ENCODE peak calls at places on chromosomes 6 and 20, in five cellular contexts. One of them, this sample, is unnamed. For H3K4me1, the result is how much of the 10 kb centered on the place peaks cover.

GRCh38 chr6:37696220-37696840 is 1.4 kb downstream of the MDGA1 start:
- DNase-seq in stomach: peak
- DNase-seq in upper lobe of left lung: no peak
- DNase-seq in H1: no peak
- DNase-seq in suprapubic skin: no peak
- DNase-seq in this sample: no peak

GRCh38 chr6:12343440-12344162 is 53.4 kb downstream of the EDN1 start:
- DNase-seq in stomach: peak
- DNase-seq in upper lobe of left lung: no peak
- DNase-seq in H1: no peak
- DNase-seq in suprapubic skin: no peak
- DNase-seq in this sample: no peak

GRCh38 chr6:162443101-162443500 is 284.5 kb downstream of the PRKN start:
- DNase-seq in stomach: peak
- DNase-seq in upper lobe of left lung: no peak
- DNase-seq in H1: no peak
- DNase-seq in suprapubic skin: no peak
- DNase-seq in this sample: peak

GRCh38 chr6:33392168-33392947 is 735 bp downstream of the KIFC1 start:
- DNase-seq in stomach: no peak
- DNase-seq in upper lobe of left lung: no peak
- DNase-seq in H1: no peak
- DNase-seq in suprapubic skin: no peak
- DNase-seq in this sample: no peak

GRCh38 chr6:1311400-1312192 is at the start of gene FOXQ1:
- DNase-seq in stomach: peak
- DNase-seq in upper lobe of left lung: peak
- DNase-seq in H1: no peak
- DNase-seq in suprapubic skin: peak
- DNase-seq in this sample: peak

GRCh38 chr6:146871613-146872465 is 273.1 kb downstream of the ADGB start:
- DNase-seq in stomach: no peak
- DNase-seq in upper lobe of left lung: no peak
- DNase-seq in H1: no peak
- DNase-seq in suprapubic skin: no peak
- DNase-seq in this sample: no peak

GRCh38 chr6:126107475-126108121 is 121.3 kb downstream of the TRMT11 start:
- DNase-seq in stomach: no peak
- DNase-seq in upper lobe of left lung: no peak
- DNase-seq in H1: peak
- DNase-seq in suprapubic skin: no peak
- DNase-seq in this sample: no peak

GRCh38 chr20:35120012-35120701 is 27.0 kb downstream of the EDEM2 start:
- DNase-seq in stomach: no peak
- DNase-seq in upper lobe of left lung: peak
- DNase-seq in H1: no peak
- DNase-seq in suprapubic skin: no peak
- DNase-seq in this sample: no peak

GRCh38 chr6:111591370-111591900 is 14.2 kb downstream of the TRAF3IP2 start:
- DNase-seq in stomach: peak
- DNase-seq in upper lobe of left lung: peak
- DNase-seq in H1: no peak
- DNase-seq in suprapubic skin: peak
- DNase-seq in this sample: peak

GRCh38 chr6:139764498-139764986 is 390.1 kb upstream of the CITED2 start:
- DNase-seq in stomach: no peak
- DNase-seq in upper lobe of left lung: no peak
- DNase-seq in H1: no peak
- DNase-seq in suprapubic skin: no peak
- DNase-seq in this sample: no peak

GRCh38 chr20:18252597-18253451 is 35.5 kb upstream of the ZNF133 start:
- DNase-seq in stomach: no peak
- DNase-seq in upper lobe of left lung: peak
- DNase-seq in H1: no peak
- DNase-seq in suprapubic skin: no peak
- DNase-seq in this sample: no peak

GRCh38 chr6:169252805-169253189 is 849 bp downstream of the THBS2 start:
- DNase-seq in stomach: no peak
- DNase-seq in upper lobe of left lung: peak
- DNase-seq in H1: no peak
- DNase-seq in suprapubic skin: peak
- DNase-seq in this sample: no peak

GRCh38 chr6:136067731-136068341 is 182.3 kb downstream of the MTFR2 start:
- DNase-seq in stomach: no peak
- DNase-seq in upper lobe of left lung: peak
- DNase-seq in H1: peak
- DNase-seq in suprapubic skin: no peak
- DNase-seq in this sample: no peak

GRCh38 chr6:167793421-167793820 is 33.3 kb upstream of the AFDN start:
- DNase-seq in stomach: no peak
- DNase-seq in upper lobe of left lung: no peak
- DNase-seq in H1: no peak
- DNase-seq in suprapubic skin: no peak
- DNase-seq in this sample: no peak

GRCh38 chr6:166625356-166625755 is 1.7 kb downstream of the RPS6KA2 start:
- DNase-seq in stomach: no peak
- DNase-seq in upper lobe of left lung: peak
- DNase-seq in H1: no peak
- DNase-seq in suprapubic skin: no peak
- DNase-seq in this sample: no peak

GRCh38 chr6:140264451-140264850 is 890.0 kb upstream of the CITED2 start:
- DNase-seq in stomach: no peak
- DNase-seq in upper lobe of left lung: no peak
- DNase-seq in H1: no peak
- DNase-seq in suprapubic skin: no peak
- DNase-seq in this sample: no peak

GRCh38 chr20:3080939-3081388 is 3.6 kb downstream of the AVP start:
- DNase-seq in stomach: no peak
- DNase-seq in upper lobe of left lung: peak
- DNase-seq in H1: no peak
- DNase-seq in suprapubic skin: no peak
- DNase-seq in this sample: no peak

GRCh38 chr6:116451916-116452315 is 9.3 kb upstream of the CALHM6 start:
- DNase-seq in stomach: no peak
- DNase-seq in upper lobe of left lung: no peak
- DNase-seq in H1: no peak
- DNase-seq in suprapubic skin: no peak
- DNase-seq in this sample: no peak

GRCh38 chr6:155389130-155389529 is 66.5 kb downstream of the NOX3 start:
- DNase-seq in stomach: no peak
- DNase-seq in upper lobe of left lung: no peak
- DNase-seq in H1: no peak
- DNase-seq in suprapubic skin: no peak
- DNase-seq in this sample: no peak

GRCh38 chr6:76634695-76635094 is 562.2 kb upstream of the IMPG1 start:
- DNase-seq in stomach: no peak
- DNase-seq in upper lobe of left lung: no peak
- DNase-seq in H1: no peak
- DNase-seq in suprapubic skin: no peak
- DNase-seq in this sample: no peak

GRCh38 chr6:144811140-144811539 is 526.0 kb downstream of the UTRN start:
- DNase-seq in stomach: no peak
- DNase-seq in upper lobe of left lung: no peak
- DNase-seq in H1: no peak
- DNase-seq in suprapubic skin: no peak
- DNase-seq in this sample: no peak

GRCh38 chr6:163098827-163099469 is 315.6 kb upstream of the QKI start:
- DNase-seq in stomach: no peak
- DNase-seq in upper lobe of left lung: no peak
- DNase-seq in H1: no peak
- DNase-seq in suprapubic skin: no peak
- DNase-seq in this sample: no peak

GRCh38 chr20:58219342-58219700 is 9.1 kb downstream of the ANKRD60 start:
- DNase-seq in stomach: no peak
- DNase-seq in upper lobe of left lung: no peak
- DNase-seq in H1: no peak
- DNase-seq in suprapubic skin: no peak
- DNase-seq in this sample: no peak

GRCh38 chr20:16575390-16576140 is 2.3 kb upstream of the KIF16B start:
- DNase-seq in stomach: no peak
- DNase-seq in upper lobe of left lung: no peak
- DNase-seq in H1: no peak
- DNase-seq in suprapubic skin: no peak
- DNase-seq in this sample: no peak

DNA sequence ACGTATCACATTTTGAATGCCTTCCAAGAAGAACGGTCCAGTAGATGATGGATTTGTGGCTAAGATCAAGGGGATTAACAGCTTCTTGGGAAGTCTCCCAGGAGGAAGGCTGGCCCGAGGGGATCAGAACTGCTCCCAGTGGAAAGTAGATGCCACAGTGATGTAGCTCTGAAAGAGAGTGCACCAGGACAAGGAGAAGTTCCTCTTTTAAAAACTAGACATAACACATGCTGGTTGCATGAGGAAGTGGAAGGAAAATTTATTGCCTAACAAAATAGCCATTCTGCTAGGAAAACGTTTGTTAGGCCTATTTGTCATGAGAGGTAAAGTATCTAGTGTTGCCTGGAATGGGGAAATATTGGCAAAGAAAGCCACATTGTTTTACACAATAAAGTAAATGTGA is 87.8 kb downstream of the CDH26 start:
- DNase-seq in stomach: no peak
- DNase-seq in upper lobe of left lung: no peak
- DNase-seq in H1: no peak
- DNase-seq in suprapubic skin: no peak
- DNase-seq in this sample: no peak
- TF ChIP-seq POLR2AphosphoS5 in stomach: no peak
- TF ChIP-seq POLR2AphosphoS5 in upper lobe of left lung: no peak
- TF ChIP-seq POLR2AphosphoS5 in H1: no peak
- TF ChIP-seq POLR2AphosphoS5 in suprapubic skin: no peak
- TF ChIP-seq POLR2AphosphoS5 in this sample: no peak

GRCh38 chr6:44001318-44001868 is 125.9 kb downstream of the MRPL14 start:
- DNase-seq in stomach: no peak
- DNase-seq in upper lobe of left lung: peak
- DNase-seq in H1: peak
- DNase-seq in suprapubic skin: no peak
- DNase-seq in this sample: no peak

GRCh38 chr6:44002591-44003344 is 124.5 kb downstream of the MRPL14 start:
- DNase-seq in stomach: peak
- DNase-seq in upper lobe of left lung: peak
- DNase-seq in H1: peak
- DNase-seq in suprapubic skin: no peak
- DNase-seq in this sample: peak

GRCh38 chr6:43999628-44000027 is 127.6 kb downstream of the MRPL14 start:
- DNase-seq in stomach: no peak
- DNase-seq in upper lobe of left lung: no peak
- DNase-seq in H1: no peak
- DNase-seq in suprapubic skin: no peak
- DNase-seq in this sample: no peak

GRCh38 chr6:44002071-44002590 is 125.1 kb downstream of the MRPL14 start:
- DNase-seq in stomach: no peak
- DNase-seq in upper lobe of left lung: peak
- DNase-seq in H1: peak
- DNase-seq in suprapubic skin: no peak
- DNase-seq in this sample: no peak

DNA sequence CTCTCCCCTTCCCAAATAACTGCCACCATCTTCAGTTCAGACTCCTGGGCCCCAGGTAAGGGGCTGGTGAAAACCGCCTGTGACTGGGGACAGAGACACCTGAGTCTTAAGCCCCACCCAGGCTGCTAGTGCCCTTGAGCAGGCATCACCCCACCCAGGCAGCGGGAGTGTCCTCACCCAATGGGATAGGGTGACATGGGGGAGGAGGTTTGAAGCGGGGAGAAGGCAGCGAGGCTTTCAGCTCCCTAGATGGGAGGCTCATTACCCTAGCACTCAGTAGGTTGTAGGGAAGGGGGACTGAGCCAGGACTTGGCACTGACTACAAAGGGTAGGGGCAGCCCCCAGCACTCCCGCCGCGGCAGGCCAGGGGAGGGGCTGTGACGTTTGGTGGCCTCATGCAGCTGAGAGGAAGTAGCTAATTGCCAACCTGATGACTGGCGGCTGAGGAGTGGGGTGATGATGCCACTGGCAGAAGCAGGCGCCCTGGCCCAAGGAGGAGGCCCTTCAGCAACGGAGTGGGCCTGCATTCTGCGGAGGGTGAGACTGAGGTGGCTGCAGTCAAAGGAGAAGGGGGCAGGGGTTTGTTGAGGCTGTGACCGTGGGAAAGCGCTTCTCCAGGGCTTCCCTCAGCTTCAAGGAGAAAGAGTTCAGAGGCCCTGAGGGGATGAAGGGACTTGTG is 126.9 kb downstream of the MRPL14 start:
- DNase-seq in stomach: no peak
- DNase-seq in upper lobe of left lung: peak
- DNase-seq in H1: no peak
- DNase-seq in suprapubic skin: no peak
- DNase-seq in this sample: no peak
- TF ChIP-seq POLR2A in stomach: no peak
- TF ChIP-seq POLR2A in upper lobe of left lung: no peak
- TF ChIP-seq POLR2A in H1: no peak
- TF ChIP-seq POLR2A in suprapubic skin: no peak
- TF ChIP-seq POLR2A in this sample: no peak

GRCh38 chr6:41859356-41859755 is 35.8 kb downstream of the USP49 start:
- DNase-seq in stomach: no peak
- DNase-seq in upper lobe of left lung: no peak
- DNase-seq in H1: no peak
- DNase-seq in suprapubic skin: no peak
- DNase-seq in this sample: no peak

GRCh38 chr6:41858703-41859102 is 36.5 kb downstream of the USP49 start:
- DNase-seq in stomach: no peak
- DNase-seq in upper lobe of left lung: no peak
- DNase-seq in H1: no peak
- DNase-seq in suprapubic skin: no peak
- DNase-seq in this sample: no peak
- H3K4me1 ChIP-seq in stomach: under half
- H3K4me1 ChIP-seq in upper lobe of left lung: under half
- H3K4me1 ChIP-seq in H1: under half
- H3K4me1 ChIP-seq in suprapubic skin: under half
- H3K4me1 ChIP-seq in this sample: under half

GRCh38 chr6:107647439-107647948 is 157.6 kb downstream of the SOBP start:
- DNase-seq in stomach: no peak
- DNase-seq in upper lobe of left lung: no peak
- DNase-seq in H1: no peak
- DNase-seq in suprapubic skin: no peak
- DNase-seq in this sample: no peak

GRCh38 chr6:107645740-107646139 is 155.8 kb downstream of the SOBP start:
- DNase-seq in stomach: no peak
- DNase-seq in upper lobe of left lung: no peak
- DNase-seq in H1: no peak
- DNase-seq in suprapubic skin: no peak
- DNase-seq in this sample: no peak

GRCh38 chr6:107646176-107646575 is 156.3 kb downstream of the SOBP start:
- DNase-seq in stomach: peak
- DNase-seq in upper lobe of left lung: peak
- DNase-seq in H1: no peak
- DNase-seq in suprapubic skin: no peak
- DNase-seq in this sample: no peak

GRCh38 chr6:107646776-107647438 is 157.0 kb downstream of the SOBP start:
- DNase-seq in stomach: no peak
- DNase-seq in upper lobe of left lung: no peak
- DNase-seq in H1: no peak
- DNase-seq in suprapubic skin: no peak
- DNase-seq in this sample: no peak

DNA sequence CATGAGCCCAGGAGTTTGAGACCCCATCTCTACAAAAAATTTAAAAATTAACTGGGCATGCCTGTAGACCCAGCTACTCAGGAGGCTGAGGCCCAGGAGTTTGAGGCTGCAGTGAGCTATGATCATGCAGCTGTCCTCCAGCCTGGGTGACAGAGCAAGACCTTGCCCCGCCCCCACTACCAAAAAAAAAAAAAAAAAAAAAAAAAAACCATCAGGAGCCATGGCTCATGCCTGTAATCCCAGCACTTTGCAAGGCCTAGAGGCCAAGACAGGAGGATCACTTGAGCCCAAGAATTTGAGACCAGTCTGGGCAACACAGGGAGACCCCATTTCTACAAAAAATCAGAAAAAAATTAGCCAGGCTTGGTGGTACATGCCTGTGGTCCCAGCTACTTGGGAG is 159.1 kb downstream of the SOBP start:
- DNase-seq in stomach: no peak
- DNase-seq in upper lobe of left lung: no peak
- DNase-seq in H1: no peak
- DNase-seq in suprapubic skin: no peak
- DNase-seq in this sample: no peak
- TF ChIP-seq POLR2AphosphoS5 in stomach: no peak
- TF ChIP-seq POLR2AphosphoS5 in upper lobe of left lung: no peak
- TF ChIP-seq POLR2AphosphoS5 in H1: no peak
- TF ChIP-seq POLR2AphosphoS5 in suprapubic skin: no peak
- TF ChIP-seq POLR2AphosphoS5 in this sample: no peak

This sample was measured in breast epithelium.